ENCODE peak calls at places on chromosomes 5 and 9, in eight cellular contexts. P, F, B, N, V, T, M and R are unnamed samples.

GRCh38 chr5:9348296-9348996 is 197.4 kb downstream of the SEMA5A start:
- DNase-seq in M (no peak), F (no peak), P (peak; percentile 39), T (no peak), N (no peak), B (no peak), V (peak; percentile 79), R (no peak)

GRCh38 chr9:72614057-72614456 is 92.6 kb downstream of the TMC1 start:
- DNase-seq in N (no peak), V (no peak), T (no peak), B (no peak), M (no peak), P (no peak), F (no peak), R (no peak)

GRCh38 chr9:128214571-128215490 is 11.7 kb downstream of the DNM1 start:
- DNase-seq in T (no peak), F (no peak), B (no peak), N (no peak), P (no peak), M (peak; percentile 47), V (no peak), R (no peak)

GRCh38 chr5:149697001-149697400 is 33.1 kb upstream of the PPARGC1B start:
- DNase-seq in F (no peak), V (no peak), M (no peak), T (no peak), P (no peak), N (no peak), B (no peak), R (no peak)

GRCh38 chr9:89505795-89506385 is 8.0 kb upstream of the SEMA4D start:
- DNase-seq in V (no peak), F (no peak), N (no peak), M (no peak), B (no peak), T (no peak), P (no peak), R (no peak)

GRCh38 chr5:105506692-105507277 is 1944.2 kb upstream of the NUDT12 start:
- DNase-seq in N (no peak), T (no peak), V (no peak), F (peak; percentile 2), P (no peak), M (peak; percentile 42), B (no peak), R (no peak)

GRCh38 chr9:18632624-18633407 is 158.9 kb downstream of the ADAMTSL1 start:
- DNase-seq in P (no peak), B (no peak), F (no peak), T (peak; percentile 31), V (peak; percentile 92), N (no peak), M (no peak), R (peak; percentile 29)

GRCh38 chr9:37977851-37978250 is 73.9 kb upstream of the SLC25A51 start:
- DNase-seq in P (no peak), F (no peak), N (no peak), T (no peak), V (no peak), M (no peak), B (no peak), R (no peak)

GRCh38 chr5:42756630-42757601 is at the start of gene CCDC152:
- DNase-seq in B (peak; percentile 64), T (peak; percentile 4), F (no peak), V (peak; percentile 7), M (no peak), P (no peak), N (peak; percentile 24), R (no peak)

GRCh38 chr5:42751044-42751443 is 5.6 kb upstream of the CCDC152 start:
- DNase-seq in T (no peak), M (no peak), B (no peak), F (no peak), V (no peak), P (no peak), N (no peak), R (no peak)

GRCh38 chr5:25544652-25545249 is 900.0 kb upstream of the CDH10 start:
- DNase-seq in M (peak; percentile 68), N (no peak), B (peak; percentile 6), F (peak; percentile 50), V (no peak), P (peak; percentile 32), T (no peak), R (no peak)

GRCh38 chr5:54186912-54187445 is 123.4 kb downstream of the ARL15 start:
- DNase-seq in N (no peak), P (no peak), B (no peak), T (no peak), M (no peak), F (no peak), V (no peak), R (no peak)

GRCh38 chr9:1709347-1709746 is 305.8 kb upstream of the SMARCA2 start:
- DNase-seq in P (no peak), V (no peak), M (peak; percentile 37), N (no peak), F (peak; percentile 25), B (no peak), T (no peak), R (no peak)

GRCh38 chr9:135608294-135608998 is 30.9 kb downstream of the GLT6D1 start:
- DNase-seq in N (no peak), V (no peak), F (no peak), P (no peak), B (no peak), T (no peak), M (no peak), R (no peak)

GRCh38 chr5:158013303-158013702 is 154.4 kb upstream of the CLINT1 start:
- DNase-seq in V (no peak), B (no peak), N (no peak), F (no peak), M (no peak), T (no peak), P (no peak), R (no peak)

GRCh38 chr5:171984748-171985419 is 21.6 kb downstream of the FBXW11 start:
- DNase-seq in F (peak; percentile 71), N (no peak), T (peak; percentile 31), P (no peak), V (no peak), M (no peak), B (peak; percentile 46), R (no peak)

GRCh38 chr5:160083012-160083436 is 36.2 kb downstream of the PWWP2A start:
- DNase-seq in N (no peak), F (no peak), T (no peak), V (peak; percentile 65), M (no peak), P (no peak), B (no peak), R (no peak)